ENCODE peak calls at places on chromosomes 16 and 17, in ten cellular contexts. R is HepG2, Y is GM12878, T is transverse colon, P is esophagus muscularis mucosa, X is SK-N-SH, J is suprapubic skin, U is K562, Z is H1, O is upper lobe of left lung. E is an unnamed sample.

GRCh38 chr16:56355786-56356275 is 69.5 kb downstream of the AMFR start:
- DNase-seq in R (no peak), Y (no peak), T (peak), P (no peak), X (peak), J (peak), U (peak), Z (no peak), O (peak), E (peak)

GRCh38 chr16:30418350-30419181 is 11.2 kb downstream of the ZNF771 start:
- DNase-seq in R (no peak), Y (no peak), T (peak), P (no peak), X (no peak), J (no peak), U (no peak), Z (no peak), O (no peak), E (no peak)

GRCh38 chr16:67928561-67929364 is 2.9 kb downstream of the CTRL start:
- DNase-seq in R (peak), Y (no peak), T (peak), P (no peak), X (peak), J (peak), U (peak), Z (no peak), O (no peak), E (peak)

GRCh38 chr16:67249178-67249759 is 490 bp downstream of the SLC9A5 start:
- DNase-seq in R (no peak), Y (no peak), T (no peak), P (no peak), X (no peak), J (no peak), U (no peak), Z (no peak), O (peak), E (no peak)

GRCh38 chr17:62755139-62755851 is 52.8 kb downstream of the MARCHF10 start:
- DNase-seq in R (no peak), Y (no peak), T (no peak), P (no peak), X (peak), J (no peak), U (no peak), Z (no peak), O (no peak), E (no peak)

GRCh38 chr16:35102780-35103403 is 1643.5 kb downstream of the TP53TG3F start:
- DNase-seq in R (peak), Y (no peak), T (no peak), P (no peak), X (peak), J (no peak), U (peak), Z (no peak), O (no peak), E (no peak)

GRCh38 chr17:63819585-63820537 is 7.4 kb upstream of the PSMC5 start:
- DNase-seq in R (no peak), Y (no peak), T (no peak), P (no peak), X (no peak), J (no peak), U (peak), Z (no peak), O (no peak), E (no peak)

GRCh38 chr17:75386430-75386829 is 19.0 kb downstream of the GRB2 start:
- DNase-seq in R (no peak), Y (no peak), T (no peak), P (no peak), X (no peak), J (no peak), U (no peak), Z (no peak), O (no peak), E (no peak)

GRCh38 chr17:1180958-1181768 is 1.4 kb upstream of the ABR start:
- DNase-seq in R (no peak), Y (no peak), T (no peak), P (no peak), X (no peak), J (no peak), U (no peak), Z (no peak), O (peak), E (no peak)

GRCh38 chr16:4660454-4661007 is 32.8 kb upstream of the NUDT16L1 start:
- DNase-seq in R (peak), Y (no peak), T (peak), P (no peak), X (peak), J (no peak), U (no peak), Z (no peak), O (peak), E (peak)

GRCh38 chr17:66965801-66966528 is 1.5 kb downstream of the CACNG4 start:
- DNase-seq in R (no peak), Y (no peak), T (no peak), P (no peak), X (no peak), J (no peak), U (no peak), Z (no peak), O (no peak), E (no peak)

GRCh38 chr17:42112552-42113176 is at the start of gene DHX58:
- DNase-seq in R (peak), Y (peak), T (peak), P (peak), X (no peak), J (no peak), U (peak), Z (no peak), O (peak), E (peak)

GRCh38 chr17:40342575-40343058 is 21.9 kb downstream of the GJD3 start:
- DNase-seq in R (no peak), Y (no peak), T (peak), P (no peak), X (no peak), J (no peak), U (no peak), Z (no peak), O (no peak), E (no peak)
- TF ChIP-seq EP300 in R (no peak), Y (no peak), T (no peak), P (no peak), X (no peak), J (no peak), U (no peak), Z (no peak), O (no peak), E (no peak)

DNA sequence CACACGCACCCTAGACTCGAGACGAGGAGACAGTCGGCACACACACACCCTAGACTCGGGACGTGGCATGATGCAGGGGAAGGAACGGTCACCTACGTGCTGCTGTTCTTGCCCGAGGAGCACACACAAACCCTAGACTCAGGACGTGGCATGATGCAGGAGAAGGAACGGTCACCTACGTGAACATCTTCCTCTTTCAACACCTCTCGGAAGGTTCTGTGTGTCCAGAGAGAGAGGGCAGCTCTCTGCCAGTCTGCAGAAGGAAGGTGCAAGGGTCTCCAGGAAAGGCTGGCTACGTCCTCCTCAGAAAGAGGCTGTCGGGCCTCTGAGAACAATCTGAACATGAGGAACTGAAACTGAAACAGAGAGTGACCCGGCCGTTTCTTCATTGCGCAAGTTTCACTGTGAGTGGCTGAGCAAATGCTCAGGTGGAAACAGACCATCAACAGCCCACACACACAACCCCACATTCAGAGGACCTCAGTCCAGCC is 43.4 kb downstream of the ZNF276 start:
- DNase-seq in R (no peak), Y (peak), T (peak), P (peak), X (no peak), J (no peak), U (no peak), Z (no peak), O (no peak), E (peak)
- H3K4me3 ChIP-seq in R (no peak), Y (peak), T (no peak), P (peak), X (no peak), J (peak), U (no peak), Z (no peak), O (peak), E (peak)

GRCh38 chr17:40956401-40957254 is 10.1 kb downstream of the KRT39 start:
- DNase-seq in R (peak), Y (no peak), T (no peak), P (no peak), X (no peak), J (no peak), U (no peak), Z (no peak), O (no peak), E (no peak)
- TF ChIP-seq POLR2AphosphoS5 in R (peak), Y (no peak), T (no peak), P (no peak), X (no peak), J (no peak), U (no peak), Z (no peak), O (no peak), E (no peak)

DNA sequence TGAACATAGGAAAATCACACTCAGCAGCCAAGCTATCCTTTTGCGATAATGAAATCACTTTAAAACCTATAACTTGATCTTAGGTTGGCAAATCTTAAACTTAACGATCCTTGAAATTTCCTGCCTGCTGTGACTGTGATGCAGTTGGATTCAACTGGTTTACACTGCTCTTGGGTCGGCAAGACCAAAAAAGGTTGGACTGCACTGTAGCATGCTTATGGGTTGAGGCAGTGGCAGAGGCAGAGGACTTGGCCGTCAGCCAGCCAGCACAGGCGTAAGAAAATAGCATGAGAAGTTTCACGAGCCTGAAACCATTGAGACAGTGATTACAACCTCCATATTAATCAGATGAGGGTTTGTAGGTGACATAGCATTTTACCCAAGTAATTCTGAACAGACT is 21.4 kb downstream of the WSB1 start:
- DNase-seq in R (no peak), Y (no peak), T (peak), P (peak), X (no peak), J (no peak), U (no peak), Z (no peak), O (no peak), E (peak)
- TF ChIP-seq EP300 in R (no peak), Y (no peak), T (peak), P (no peak), X (no peak), J (no peak), U (no peak), Z (no peak), O (no peak), E (peak)

DNA sequence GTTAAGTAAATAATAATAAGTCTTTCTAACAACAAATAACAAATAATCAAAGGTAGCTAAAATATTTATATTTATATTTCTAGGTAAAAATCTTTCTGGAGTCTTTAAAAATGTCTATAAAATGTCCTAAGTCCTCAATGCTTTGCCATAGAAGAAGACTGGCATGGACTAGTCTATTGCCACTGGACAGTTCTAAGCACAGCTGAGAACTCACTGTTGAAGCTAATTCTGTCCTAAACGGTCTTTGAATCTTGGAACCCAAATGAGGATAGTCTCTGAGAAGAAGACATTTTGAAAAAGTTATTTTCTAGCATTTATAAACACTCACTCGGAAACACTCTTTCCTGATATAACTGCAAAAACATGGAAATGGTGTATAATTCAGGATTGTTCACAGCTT is 539 bp downstream of the MYH8 start:
- DNase-seq in R (no peak), Y (no peak), T (no peak), P (no peak), X (no peak), J (no peak), U (no peak), Z (no peak), O (no peak), E (no peak)
- H3K4me3 ChIP-seq in R (no peak), Y (no peak), T (no peak), P (no peak), X (no peak), J (no peak), U (no peak), Z (no peak), O (no peak), E (no peak)

GRCh38 chr16:27109666-27110523 is 43.2 kb downstream of the C16orf82 start:
- DNase-seq in R (peak), Y (no peak), T (peak), P (no peak), X (peak), J (peak), U (peak), Z (peak), O (peak), E (peak)
- TF ChIP-seq POLR2AphosphoS5 in R (no peak), Y (no peak), T (no peak), P (peak), X (no peak), J (no peak), U (no peak), Z (no peak), O (no peak), E (no peak)

DNA sequence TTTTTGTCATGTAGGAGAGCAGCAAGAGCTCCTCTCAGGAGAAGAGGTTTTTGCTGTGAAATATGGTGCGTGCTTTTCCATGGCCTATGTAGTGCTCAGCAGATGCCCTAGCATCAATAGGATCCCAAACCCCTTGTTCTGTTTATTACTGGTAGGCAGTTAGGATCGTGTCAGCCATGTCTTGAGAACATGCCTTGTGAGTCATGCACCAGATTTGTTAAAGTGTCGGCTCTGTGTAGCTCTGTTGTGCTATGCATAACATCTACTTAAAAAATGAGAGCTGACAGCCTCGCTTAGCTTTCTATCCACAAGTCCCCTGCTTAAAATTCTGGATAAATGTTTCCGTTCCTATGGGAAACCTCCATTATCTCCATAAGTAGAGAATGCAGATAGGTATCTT is 4.4 kb upstream of the EIF4A3 start:
- DNase-seq in R (no peak), Y (no peak), T (no peak), P (no peak), X (no peak), J (peak), U (no peak), Z (no peak), O (no peak), E (no peak)
- TF ChIP-seq EP300 in R (no peak), Y (no peak), T (no peak), P (no peak), X (no peak), J (no peak), U (no peak), Z (no peak), O (no peak), E (no peak)

E was measured in stomach.